ENCODE peak calls at places on chromosomes 3 and 15, in four cellular contexts. L is right cardiac atrium, I is fibroblast of lung, E is brain microvascular endothelial cell. V is an unnamed sample. For H3K27me3, the result is how much of the 10 kb centered on the place peaks cover.

GRCh38 chr3:159857840-159858239 is 130.8 kb upstream of the IL12A start:
- DNase-seq in L (peak), I (no peak), E (no peak), V (no peak)

GRCh38 chr15:29859981-29860745 is 37.9 kb upstream of the TJP1 start:
- DNase-seq in L (no peak), I (peak), E (peak), V (no peak)

GRCh38 chr3:157542711-157543485 is 39.7 kb upstream of the VEPH1 start:
- DNase-seq in L (peak), I (peak), E (peak), V (peak)

GRCh38 chr3:197430961-197431910 is 124.5 kb downstream of the BDH1 start:
- DNase-seq in L (no peak), I (peak), E (peak), V (no peak)

GRCh38 chr15:40763801-40764765 is at the start of gene GCHFR:
- DNase-seq in L (peak), I (peak), E (peak), V (peak)

GRCh38 chr15:29126821-29127461 is 142.7 kb downstream of the NSMCE3 start:
- DNase-seq in L (no peak), I (no peak), E (no peak), V (no peak)

GRCh38 chr3:25884981-25885380 is 95.1 kb downstream of the OXSM start:
- DNase-seq in L (no peak), I (no peak), E (no peak), V (peak)

GRCh38 chr15:27538325-27538724 is 560.8 kb downstream of the OCA2 start:
- DNase-seq in L (no peak), I (no peak), E (no peak), V (no peak)

GRCh38 chr3:54777141-54777540 is 150.7 kb downstream of the LRTM1 start:
- DNase-seq in L (no peak), I (no peak), E (no peak), V (no peak)

GRCh38 chr15:89578146-89578545 is 2.9 kb downstream of the TICRR start:
- DNase-seq in L (no peak), I (no peak), E (no peak), V (peak)
- H3K4me3 ChIP-seq in L (no peak), I (peak), E (peak), V (peak)

DNA sequence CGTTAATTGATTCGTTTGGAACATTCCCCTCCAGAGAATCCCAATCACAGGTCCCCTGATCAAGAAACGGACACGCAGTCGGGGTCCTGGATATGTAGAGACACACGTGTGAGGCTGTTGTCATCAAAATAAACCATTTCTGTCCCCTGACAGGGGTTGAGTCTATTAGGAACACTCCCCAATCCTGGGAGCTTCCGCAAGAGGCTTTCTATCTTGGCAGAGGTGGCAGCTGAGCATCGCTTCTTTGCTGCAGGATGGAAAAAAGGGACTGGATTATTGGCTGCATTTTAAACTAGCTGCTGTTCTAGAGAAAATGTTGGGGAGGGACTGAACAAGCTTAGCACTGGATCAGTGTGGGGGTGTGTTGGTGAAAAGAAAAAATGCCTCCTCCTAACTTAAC is 2.5 kb upstream of the CNTN4 start:
- DNase-seq in L (peak), I (no peak), E (no peak), V (no peak)
- H3K27me3 ChIP-seq in L (under half), I (under half), E (under half), V (under half)

DNA sequence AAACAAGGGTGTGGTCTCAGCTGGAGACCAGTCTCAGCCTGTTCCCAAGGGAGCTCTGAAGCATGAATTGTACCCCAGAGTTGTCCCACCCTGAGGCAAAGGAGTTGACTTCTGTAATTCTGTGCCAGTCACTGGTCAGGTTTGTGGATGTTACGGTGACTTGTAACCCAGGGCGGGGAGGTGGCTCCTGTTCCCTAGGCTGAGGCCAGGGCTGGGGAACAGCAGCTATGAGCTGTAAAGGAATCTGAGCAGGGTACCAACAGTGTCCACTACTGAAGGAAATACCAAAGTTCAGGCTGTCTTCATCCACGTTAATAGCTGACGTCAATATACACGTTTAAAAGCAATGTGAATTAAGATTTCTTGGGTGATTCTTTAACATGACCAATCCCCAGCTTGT is 266.2 kb downstream of the ABHD5 start:
- DNase-seq in L (no peak), I (no peak), E (no peak), V (no peak)
- H3K4me3 ChIP-seq in L (no peak), I (no peak), E (no peak), V (no peak)

GRCh38 chr3:184604956-184605290 is 43.3 kb downstream of the EPHB3 start:
- DNase-seq in L (no peak), I (no peak), E (no peak), V (no peak)

GRCh38 chr3:184601576-184602405 is 40.2 kb downstream of the EPHB3 start:
- DNase-seq in L (peak), I (no peak), E (no peak), V (no peak)

GRCh38 chr3:184602406-184603155 is 41.0 kb downstream of the EPHB3 start:
- DNase-seq in L (peak), I (no peak), E (no peak), V (no peak)

GRCh38 chr3:184604039-184604955 is 42.7 kb downstream of the EPHB3 start:
- DNase-seq in L (peak), I (no peak), E (no peak), V (peak)

DNA sequence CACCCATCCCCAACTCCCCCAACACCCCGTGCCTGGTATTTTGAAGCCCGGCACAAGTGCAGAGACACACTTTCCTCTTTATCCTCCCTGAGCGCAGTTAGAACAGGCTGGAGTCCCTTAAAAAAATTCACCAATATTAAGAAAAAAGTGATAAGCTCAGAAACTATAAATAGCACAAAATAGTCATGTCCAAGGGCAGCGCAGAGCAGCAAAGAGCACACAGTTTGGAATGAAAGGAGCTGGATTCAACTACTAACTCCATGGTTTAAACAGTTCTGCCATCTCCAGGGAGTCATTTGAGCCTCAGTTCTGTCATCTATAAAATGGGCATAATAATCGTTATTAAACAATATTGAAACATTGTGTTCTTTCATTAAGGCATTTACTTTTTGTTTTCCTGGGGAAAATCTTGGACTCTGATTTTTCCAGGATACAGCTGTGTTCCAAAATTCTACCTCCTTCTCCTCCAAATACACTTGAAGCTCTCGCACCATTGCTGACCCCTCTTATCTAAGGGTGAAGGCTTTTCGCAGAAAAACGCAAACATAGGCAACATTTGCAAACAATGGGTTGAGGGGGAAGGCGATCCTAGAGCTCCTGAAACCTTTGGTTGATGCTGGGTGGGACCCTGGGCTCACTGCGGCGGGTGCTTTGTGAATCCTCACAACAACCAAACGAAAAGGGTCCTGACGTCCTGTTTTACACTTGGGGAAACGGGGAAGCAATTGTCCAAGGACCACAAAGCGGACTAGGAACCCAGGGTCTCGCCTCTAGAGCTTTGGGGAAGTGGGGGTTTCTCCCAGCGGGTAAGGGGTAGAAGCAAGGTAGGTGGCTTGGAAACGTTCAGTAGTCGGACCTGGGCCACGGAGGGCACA is 41.8 kb downstream of the EPHB3 start:
- DNase-seq in L (no peak), I (no peak), E (no peak), V (no peak)
- H3K27me3 ChIP-seq in L (under half), I (under half), E (under half), V (under half)

GRCh38 chr3:71304261-71304646 is 279.3 kb downstream of the FOXP1 start:
- DNase-seq in L (no peak), I (no peak), E (no peak), V (no peak)
- H3K4me3 ChIP-seq in L (no peak), I (no peak), E (no peak), V (peak)